ENCODE peak calls at places on chromosomes 4 and X, in four cellular contexts. G is GM10248, L is astrocyte, X is upper lobe of right lung. V is an unnamed sample.
A peak's percentile ranks its signal among the peaks of the same experiment; 100 is the strongest.

GRCh38 chrX:1391370-1391706 is 575 bp downstream of the SLC25A6 start:
- DNase-seq in G (peak; percentile 95), L (no peak), X (no peak), V (no peak)

GRCh38 chr4:102675142-102675541 is 85.6 kb downstream of the MANBA start:
- DNase-seq in G (no peak), L (peak; percentile 37), X (no peak), V (no peak)

GRCh38 chrX:68693481-68694410 is 46.3 kb downstream of the STARD8 start:
- DNase-seq in G (peak; percentile 34), L (peak; percentile 53), X (peak; percentile 87), V (peak; percentile 13)

GRCh38 chrX:46407753-46408130 is 137.5 kb downstream of the ZNF674 start:
- DNase-seq in G (no peak), L (peak; percentile 23), X (no peak), V (no peak)

GRCh38 chr4:153790962-153791551 is 2.2 kb upstream of the SFRP2 start:
- DNase-seq in G (peak; percentile 39), L (no peak), X (peak; percentile 70), V (peak; percentile 56)

GRCh38 chr4:47145630-47146029 is 114.3 kb downstream of the GABRB1 start:
- DNase-seq in G (peak; percentile 39), L (peak; percentile 92), X (no peak), V (peak; percentile 7)

GRCh38 chr4:57080781-57081650 is 29.2 kb downstream of the IGFBP7 start:
- DNase-seq in G (no peak), L (peak; percentile 100), X (no peak), V (no peak)

GRCh38 chr4:4268753-4269152 is 20.7 kb upstream of the TMEM128 start:
- DNase-seq in G (no peak), L (no peak), X (no peak), V (no peak)

GRCh38 chr4:181150173-181150572 is 1093.0 kb upstream of the TENM3 start:
- DNase-seq in G (no peak), L (no peak), X (no peak), V (no peak)

GRCh38 chrX:31420711-31421151 is 348.9 kb upstream of the FTHL17 start:
- DNase-seq in G (no peak), L (peak; percentile 10), X (no peak), V (no peak)

GRCh38 chr4:110107868-110108267 is 90.5 kb downstream of the ELOVL6 start:
- DNase-seq in G (no peak), L (no peak), X (no peak), V (no peak)

GRCh38 chrX:36957425-36958328 is 50.5 kb upstream of the FAM47C start:
- DNase-seq in G (no peak), L (no peak), X (peak; percentile 79), V (no peak)

GRCh38 chrX:123993326-123993725 is 31.8 kb downstream of the STAG2 start:
- DNase-seq in G (no peak), L (peak; percentile 80), X (no peak), V (no peak)

GRCh38 chrX:154696328-154697045 is 43.1 kb upstream of the CTAG2 start:
- DNase-seq in G (no peak), L (peak; percentile 62), X (no peak), V (no peak)

GRCh38 chr4:101155859-101156430 is 191.4 kb downstream of the PPP3CA start:
- DNase-seq in G (no peak), L (no peak), X (no peak), V (peak; percentile 47)

GRCh38 chr4:139214039-139214534 is 37.1 kb upstream of the ELF2 start:
- DNase-seq in G (peak; percentile 78), L (no peak), X (no peak), V (no peak)

GRCh38 chr4:1171306-1172227 is 816 bp downstream of the SPON2 start:
- DNase-seq in G (peak; percentile 37), L (no peak), X (peak; percentile 62), V (peak; percentile 71)

GRCh38 chr4:5798447-5798846 is 87.4 kb downstream of the EVC start:
- DNase-seq in G (no peak), L (no peak), X (no peak), V (no peak)

GRCh38 chrX:71292669-71293379 is 8.7 kb upstream of the ITGB1BP2 start:
- DNase-seq in G (no peak), L (peak; percentile 59), X (no peak), V (no peak)

GRCh38 chr4:3483471-3483921 is 20.4 kb downstream of the DOK7 start:
- DNase-seq in G (no peak), L (peak; percentile 31), X (no peak), V (no peak)

GRCh38 chr4:7813674-7814073 is 126.0 kb downstream of the AFAP1 start:
- DNase-seq in G (no peak), L (peak; percentile 97), X (no peak), V (no peak)

GRCh38 chr4:129641179-129641578 is 545.2 kb downstream of the C4orf33 start:
- DNase-seq in G (peak; percentile 13), L (peak; percentile 16), X (no peak), V (peak; percentile 64)

GRCh38 chrX:101265869-101266428 is 25.2 kb downstream of the TAF7L start:
- DNase-seq in G (no peak), L (peak; percentile 52), X (no peak), V (no peak)

GRCh38 chr4:95165926-95166524 is 382.7 kb downstream of the UNC5C start:
- DNase-seq in G (peak; percentile 35), L (peak; percentile 50), X (no peak), V (peak; percentile 37)

GRCh38 chrX:21948897-21949578 is 8.5 kb downstream of the SMS start:
- DNase-seq in G (no peak), L (no peak), X (no peak), V (no peak)

GRCh38 chr4:107931775-107932321 is 499 bp downstream of the CYP2U1 start:
- DNase-seq in G (no peak), L (no peak), X (peak; percentile 72), V (peak; percentile 56)

GRCh38 chr4:26858947-26859401 is 1.7 kb upstream of the STIM2 start:
- DNase-seq in G (no peak), L (no peak), X (no peak), V (no peak)

GRCh38 chr4:72817012-72817411 is 248.0 kb upstream of the ADAMTS3 start:
- DNase-seq in G (no peak), L (peak; percentile 50), X (no peak), V (no peak)

GRCh38 chrX:39309018-39309620 is 507.9 kb downstream of the MID1IP1 start:
- DNase-seq in G (peak; percentile 6), L (peak; percentile 72), X (no peak), V (peak; percentile 66)

GRCh38 chr4:118772149-118773081 is 63.5 kb downstream of the SEC24D start:
- DNase-seq in G (peak; percentile 32), L (peak; percentile 36), X (no peak), V (no peak)

GRCh38 chr4:23333556-23333945 is 556.3 kb downstream of the PPARGC1A start:
- DNase-seq in G (no peak), L (peak; percentile 96), X (no peak), V (peak; percentile 31)

GRCh38 chr4:123232439-123232838 is 164.2 kb upstream of the SPRY1 start:
- DNase-seq in G (no peak), L (peak; percentile 45), X (no peak), V (no peak)

GRCh38 chr4:26083987-26084386 is 170.0 kb downstream of the SMIM20 start:
- DNase-seq in G (peak; percentile 33), L (peak; percentile 95), X (no peak), V (peak; percentile 69)

GRCh38 chr4:113256946-113257345 is 207.5 kb downstream of the ANK2 start:
- DNase-seq in G (no peak), L (peak; percentile 25), X (no peak), V (no peak)

DNA sequence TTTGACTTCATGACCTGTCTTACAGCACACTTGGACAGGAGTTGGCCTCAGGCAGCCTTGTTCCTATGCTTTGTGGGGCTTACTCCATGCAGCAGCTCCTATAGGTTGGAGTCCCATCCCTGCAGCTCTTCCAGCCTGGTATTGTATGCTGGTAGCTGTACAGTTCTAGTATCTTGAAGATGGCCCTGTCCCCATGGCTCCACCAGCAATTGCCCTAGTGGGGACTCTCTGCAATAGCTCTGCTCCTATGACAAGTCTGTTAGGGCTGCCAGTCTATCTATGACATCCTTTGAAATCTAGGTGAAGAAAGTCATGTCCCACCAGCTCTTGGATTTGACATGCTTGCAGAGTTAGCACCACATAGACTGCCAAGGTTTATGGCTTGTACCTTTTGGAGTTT is 252.6 kb downstream of the ANTXR2 start:
- DNase-seq in G (no peak), L (no peak), X (no peak), V (no peak)
- TF ChIP-seq CTCF in G (no peak), L (no peak), X (no peak), V (no peak)

DNA sequence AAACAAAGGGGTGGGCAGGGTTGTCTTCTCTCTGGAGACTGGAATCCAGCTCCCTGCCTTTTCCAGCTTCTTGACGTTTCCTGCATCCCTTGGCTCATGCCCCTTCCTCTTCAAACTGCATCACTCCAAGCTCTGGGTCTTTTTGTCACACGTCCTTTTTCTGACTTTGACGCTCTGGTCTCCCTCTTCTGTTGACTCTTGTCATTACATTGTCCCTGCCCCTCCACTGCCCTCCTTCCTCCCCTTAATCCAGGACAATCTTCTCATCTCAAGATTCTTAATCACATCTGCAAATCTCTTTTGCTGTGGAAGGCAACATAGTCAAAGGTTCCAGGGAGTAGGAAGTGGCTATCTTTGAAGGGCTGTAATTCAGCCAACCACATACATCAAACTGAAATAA is 178.3 kb downstream of the TMA16 start:
- DNase-seq in G (no peak), L (no peak), X (no peak), V (no peak)
- TF ChIP-seq CTCF in G (no peak), L (no peak), X (no peak), V (peak; percentile 16)

DNA sequence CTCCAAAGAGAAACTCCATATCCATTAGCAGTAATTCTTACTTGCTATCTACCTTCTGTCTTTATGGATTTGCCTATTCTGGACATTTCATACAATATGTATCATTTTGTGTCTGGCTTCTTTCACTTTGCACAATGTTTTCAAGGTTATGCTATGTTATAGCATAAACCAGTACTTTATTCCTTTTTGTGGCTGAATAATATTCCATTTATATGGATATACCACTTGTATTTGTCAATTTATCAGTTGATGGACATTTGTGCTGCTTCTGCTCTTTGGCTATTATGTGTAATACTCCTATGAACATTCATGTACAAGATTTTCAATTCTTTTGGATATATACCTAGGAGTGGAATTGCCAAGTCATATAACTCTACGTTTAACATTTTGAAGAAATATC is 18.9 kb upstream of the HPSE start:
- DNase-seq in G (no peak), L (no peak), X (no peak), V (no peak)
- TF ChIP-seq CTCF in G (no peak), L (no peak), X (no peak), V (no peak)

GRCh38 chrX:11100281-11101035 is 10.7 kb upstream of the HCCS start:
- DNase-seq in G (no peak), L (peak; percentile 68), X (no peak), V (no peak)
- TF ChIP-seq CTCF in G (peak; percentile 9), L (peak; percentile 55), X (peak; percentile 40), V (no peak)